ENCODE peak calls at places on chromosome 13, in six cellular contexts. One of them, this sample, is unnamed.

GRCh38 chr13:111385182-111385857 is 64.9 kb downstream of the TEX29 start:
- DNase-seq in hepatic stellate cell: no peak
- DNase-seq in NB4: no peak
- DNase-seq in myocyte: no peak
- DNase-seq in tibial artery: peak
- DNase-seq in EH: no peak
- DNase-seq in this sample: no peak

GRCh38 chr13:73997964-73998363 is 136.2 kb downstream of the KLF12 start:
- DNase-seq in hepatic stellate cell: no peak
- DNase-seq in NB4: no peak
- DNase-seq in myocyte: no peak
- DNase-seq in tibial artery: no peak
- DNase-seq in EH: no peak
- DNase-seq in this sample: no peak

GRCh38 chr13:74556002-74556551 is 421.9 kb upstream of the KLF12 start:
- DNase-seq in hepatic stellate cell: no peak
- DNase-seq in NB4: no peak
- DNase-seq in myocyte: no peak
- DNase-seq in tibial artery: no peak
- DNase-seq in EH: no peak
- DNase-seq in this sample: no peak

GRCh38 chr13:61339054-61339621 is 76.5 kb downstream of the PCDH20 start:
- DNase-seq in hepatic stellate cell: no peak
- DNase-seq in NB4: no peak
- DNase-seq in myocyte: no peak
- DNase-seq in tibial artery: no peak
- DNase-seq in EH: no peak
- DNase-seq in this sample: no peak

GRCh38 chr13:46124531-46124966 is 19.7 kb upstream of the CPB2 start:
- DNase-seq in hepatic stellate cell: no peak
- DNase-seq in NB4: peak
- DNase-seq in myocyte: no peak
- DNase-seq in tibial artery: no peak
- DNase-seq in EH: no peak
- DNase-seq in this sample: no peak

GRCh38 chr13:112728375-112729126 is 38.7 kb downstream of the ATP11A start:
- DNase-seq in hepatic stellate cell: no peak
- DNase-seq in NB4: no peak
- DNase-seq in myocyte: no peak
- DNase-seq in tibial artery: no peak
- DNase-seq in EH: no peak
- DNase-seq in this sample: no peak

GRCh38 chr13:99965329-99966000 is 6.1 kb downstream of the ZIC5 start:
- DNase-seq in hepatic stellate cell: no peak
- DNase-seq in NB4: no peak
- DNase-seq in myocyte: no peak
- DNase-seq in tibial artery: no peak
- DNase-seq in EH: no peak
- DNase-seq in this sample: no peak

GRCh38 chr13:113855012-113855921 is 8.6 kb downstream of the GAS6 start:
- DNase-seq in hepatic stellate cell: peak
- DNase-seq in NB4: no peak
- DNase-seq in myocyte: peak
- DNase-seq in tibial artery: peak
- DNase-seq in EH: peak
- DNase-seq in this sample: no peak

GRCh38 chr13:106573855-106574254 is 5.9 kb upstream of the ARGLU1 start:
- DNase-seq in hepatic stellate cell: no peak
- DNase-seq in NB4: no peak
- DNase-seq in myocyte: peak
- DNase-seq in tibial artery: peak
- DNase-seq in EH: peak
- DNase-seq in this sample: no peak

GRCh38 chr13:73428137-73428536 is 369.3 kb downstream of the KLF5 start:
- DNase-seq in hepatic stellate cell: no peak
- DNase-seq in NB4: no peak
- DNase-seq in myocyte: peak
- DNase-seq in tibial artery: no peak
- DNase-seq in EH: peak
- DNase-seq in this sample: no peak

GRCh38 chr13:20366056-20366455 is 133.9 kb upstream of the GJB6 start:
- DNase-seq in hepatic stellate cell: no peak
- DNase-seq in NB4: peak
- DNase-seq in myocyte: no peak
- DNase-seq in tibial artery: no peak
- DNase-seq in EH: no peak
- DNase-seq in this sample: no peak

GRCh38 chr13:113848020-113848419 is 15.9 kb downstream of the GAS6 start:
- DNase-seq in hepatic stellate cell: no peak
- DNase-seq in NB4: no peak
- DNase-seq in myocyte: no peak
- DNase-seq in tibial artery: no peak
- DNase-seq in EH: no peak
- DNase-seq in this sample: no peak

GRCh38 chr13:73268306-73268705 is 209.5 kb downstream of the KLF5 start:
- DNase-seq in hepatic stellate cell: no peak
- DNase-seq in NB4: no peak
- DNase-seq in myocyte: peak
- DNase-seq in tibial artery: no peak
- DNase-seq in EH: peak
- DNase-seq in this sample: no peak

GRCh38 chr13:27969073-27969865 is at the start of gene CDX2:
- DNase-seq in hepatic stellate cell: no peak
- DNase-seq in NB4: peak
- DNase-seq in myocyte: no peak
- DNase-seq in tibial artery: no peak
- DNase-seq in EH: no peak
- DNase-seq in this sample: no peak

GRCh38 chr13:45361596-45362206 is 20.7 kb upstream of the TPT1 start:
- DNase-seq in hepatic stellate cell: no peak
- DNase-seq in NB4: no peak
- DNase-seq in myocyte: no peak
- DNase-seq in tibial artery: no peak
- DNase-seq in EH: peak
- DNase-seq in this sample: no peak

GRCh38 chr13:75550159-75550567 is 572 bp downstream of the UCHL3 start:
- DNase-seq in hepatic stellate cell: peak
- DNase-seq in NB4: peak
- DNase-seq in myocyte: peak
- DNase-seq in tibial artery: no peak
- DNase-seq in EH: peak
- DNase-seq in this sample: no peak

GRCh38 chr13:59780058-59780457 is 383.7 kb downstream of the DIAPH3 start:
- DNase-seq in hepatic stellate cell: no peak
- DNase-seq in NB4: no peak
- DNase-seq in myocyte: no peak
- DNase-seq in tibial artery: no peak
- DNase-seq in EH: peak
- DNase-seq in this sample: no peak

GRCh38 chr13:44331912-44332840 is 41.4 kb upstream of the SERP2 start:
- DNase-seq in hepatic stellate cell: peak
- DNase-seq in NB4: peak
- DNase-seq in myocyte: peak
- DNase-seq in tibial artery: peak
- DNase-seq in EH: peak
- DNase-seq in this sample: peak

GRCh38 chr13:26558912-26559485 is 1.5 kb downstream of the WASF3 start:
- DNase-seq in hepatic stellate cell: no peak
- DNase-seq in NB4: no peak
- DNase-seq in myocyte: no peak
- DNase-seq in tibial artery: no peak
- DNase-seq in EH: peak
- DNase-seq in this sample: no peak

GRCh38 chr13:73274147-73274546 is 215.3 kb downstream of the KLF5 start:
- DNase-seq in hepatic stellate cell: no peak
- DNase-seq in NB4: no peak
- DNase-seq in myocyte: peak
- DNase-seq in tibial artery: no peak
- DNase-seq in EH: peak
- DNase-seq in this sample: peak

GRCh38 chr13:50916701-50917184 is 7.2 kb downstream of the RNASEH2B start:
- DNase-seq in hepatic stellate cell: no peak
- DNase-seq in NB4: peak
- DNase-seq in myocyte: no peak
- DNase-seq in tibial artery: no peak
- DNase-seq in EH: no peak
- DNase-seq in this sample: no peak

GRCh38 chr13:33692531-33692930 is 125.4 kb upstream of the RFC3 start:
- DNase-seq in hepatic stellate cell: no peak
- DNase-seq in NB4: no peak
- DNase-seq in myocyte: no peak
- DNase-seq in tibial artery: no peak
- DNase-seq in EH: no peak
- DNase-seq in this sample: no peak

GRCh38 chr13:73967397-73968165 is 166.6 kb downstream of the KLF12 start:
- DNase-seq in hepatic stellate cell: no peak
- DNase-seq in NB4: no peak
- DNase-seq in myocyte: no peak
- DNase-seq in tibial artery: no peak
- DNase-seq in EH: no peak
- DNase-seq in this sample: no peak

GRCh38 chr13:74097116-74097515 is 37.1 kb downstream of the KLF12 start:
- DNase-seq in hepatic stellate cell: no peak
- DNase-seq in NB4: no peak
- DNase-seq in myocyte: no peak
- DNase-seq in tibial artery: no peak
- DNase-seq in EH: no peak
- DNase-seq in this sample: no peak

GRCh38 chr13:40476175-40476958 is 190.1 kb downstream of the FOXO1 start:
- DNase-seq in hepatic stellate cell: peak
- DNase-seq in NB4: no peak
- DNase-seq in myocyte: peak
- DNase-seq in tibial artery: no peak
- DNase-seq in EH: peak
- DNase-seq in this sample: peak

GRCh38 chr13:80497007-80497406 is 156.1 kb upstream of the SPRY2 start:
- DNase-seq in hepatic stellate cell: no peak
- DNase-seq in NB4: no peak
- DNase-seq in myocyte: no peak
- DNase-seq in tibial artery: no peak
- DNase-seq in EH: no peak
- DNase-seq in this sample: no peak

GRCh38 chr13:24997367-24997967 is 98.5 kb upstream of the PABPC3 start:
- DNase-seq in hepatic stellate cell: peak
- DNase-seq in NB4: peak
- DNase-seq in myocyte: peak
- DNase-seq in tibial artery: no peak
- DNase-seq in EH: peak
- DNase-seq in this sample: no peak

GRCh38 chr13:111957913-111958450 is 109.0 kb upstream of the SOX1 start:
- DNase-seq in hepatic stellate cell: no peak
- DNase-seq in NB4: no peak
- DNase-seq in myocyte: no peak
- DNase-seq in tibial artery: no peak
- DNase-seq in EH: no peak
- DNase-seq in this sample: no peak

GRCh38 chr13:79986890-79987289 is 354.0 kb downstream of the SPRY2 start:
- DNase-seq in hepatic stellate cell: no peak
- DNase-seq in NB4: no peak
- DNase-seq in myocyte: no peak
- DNase-seq in tibial artery: no peak
- DNase-seq in EH: no peak
- DNase-seq in this sample: no peak

GRCh38 chr13:59755647-59756290 is 408.0 kb downstream of the DIAPH3 start:
- DNase-seq in hepatic stellate cell: no peak
- DNase-seq in NB4: no peak
- DNase-seq in myocyte: no peak
- DNase-seq in tibial artery: no peak
- DNase-seq in EH: peak
- DNase-seq in this sample: no peak

GRCh38 chr13:91078093-91078679 is 269.3 kb upstream of the MIR17HG start:
- DNase-seq in hepatic stellate cell: no peak
- DNase-seq in NB4: peak
- DNase-seq in myocyte: peak
- DNase-seq in tibial artery: no peak
- DNase-seq in EH: no peak
- DNase-seq in this sample: no peak

GRCh38 chr13:83738407-83738806 is 143.9 kb downstream of the SLITRK1 start:
- DNase-seq in hepatic stellate cell: no peak
- DNase-seq in NB4: no peak
- DNase-seq in myocyte: no peak
- DNase-seq in tibial artery: no peak
- DNase-seq in EH: no peak
- DNase-seq in this sample: no peak

GRCh38 chr13:66138172-66138811 is 1091.8 kb downstream of the PCDH9 start:
- DNase-seq in hepatic stellate cell: no peak
- DNase-seq in NB4: no peak
- DNase-seq in myocyte: no peak
- DNase-seq in tibial artery: no peak
- DNase-seq in EH: no peak
- DNase-seq in this sample: no peak

GRCh38 chr13:38783992-38784875 is 97.4 kb downstream of the FREM2 start:
- DNase-seq in hepatic stellate cell: no peak
- DNase-seq in NB4: no peak
- DNase-seq in myocyte: peak
- DNase-seq in tibial artery: no peak
- DNase-seq in EH: no peak
- DNase-seq in this sample: no peak

GRCh38 chr13:31610270-31610998 is 128.9 kb upstream of the RXFP2 start:
- DNase-seq in hepatic stellate cell: no peak
- DNase-seq in NB4: no peak
- DNase-seq in myocyte: no peak
- DNase-seq in tibial artery: no peak
- DNase-seq in EH: no peak
- DNase-seq in this sample: no peak

GRCh38 chr13:114002771-114003321 is 29.0 kb upstream of the C13orf46 start:
- DNase-seq in hepatic stellate cell: no peak
- DNase-seq in NB4: no peak
- DNase-seq in myocyte: no peak
- DNase-seq in tibial artery: no peak
- DNase-seq in EH: no peak
- DNase-seq in this sample: no peak

GRCh38 chr13:107203146-107203847 is 635.4 kb upstream of the ARGLU1 start:
- DNase-seq in hepatic stellate cell: no peak
- DNase-seq in NB4: peak
- DNase-seq in myocyte: no peak
- DNase-seq in tibial artery: no peak
- DNase-seq in EH: no peak
- DNase-seq in this sample: no peak